ENCODE peak calls at places on chromosomes 3 and 15, in five cellular contexts. One of them, this sample, is unnamed.

GRCh38 chr3:124363451-124363850 is 366.8 kb upstream of the UMPS start:
- DNase-seq in neural progenitor cell: no peak
- DNase-seq in kidney: no peak
- DNase-seq in fibroblast of lung: peak; percentile 88
- DNase-seq in PC-3: peak; percentile 56
- DNase-seq in this sample: peak; percentile 93

GRCh38 chr3:179269152-179269707 is 18.3 kb upstream of the KCNMB3 start:
- DNase-seq in neural progenitor cell: no peak
- DNase-seq in kidney: no peak
- DNase-seq in fibroblast of lung: no peak
- DNase-seq in PC-3: no peak
- DNase-seq in this sample: no peak

GRCh38 chr15:68930268-68931022 is at the start of gene SPESP1:
- DNase-seq in neural progenitor cell: no peak
- DNase-seq in kidney: peak; percentile 90
- DNase-seq in fibroblast of lung: peak; percentile 30
- DNase-seq in PC-3: no peak
- DNase-seq in this sample: no peak

GRCh38 chr3:9195390-9195789 is 54.1 kb downstream of the SRGAP3 start:
- DNase-seq in neural progenitor cell: no peak
- DNase-seq in kidney: no peak
- DNase-seq in fibroblast of lung: no peak
- DNase-seq in PC-3: peak; percentile 27
- DNase-seq in this sample: no peak

GRCh38 chr3:69890094-69890493 is 109.4 kb upstream of the SAMMSON start:
- DNase-seq in neural progenitor cell: no peak
- DNase-seq in kidney: no peak
- DNase-seq in fibroblast of lung: peak; percentile 39
- DNase-seq in PC-3: peak; percentile 72
- DNase-seq in this sample: no peak

GRCh38 chr3:192494176-192494575 is 233.2 kb downstream of the FGF12 start:
- DNase-seq in neural progenitor cell: no peak
- DNase-seq in kidney: no peak
- DNase-seq in fibroblast of lung: no peak
- DNase-seq in PC-3: peak; percentile 27
- DNase-seq in this sample: no peak

GRCh38 chr3:45975696-45976095 is 19.9 kb downstream of the FYCO1 start:
- DNase-seq in neural progenitor cell: no peak
- DNase-seq in kidney: no peak
- DNase-seq in fibroblast of lung: no peak
- DNase-seq in PC-3: no peak
- DNase-seq in this sample: no peak

GRCh38 chr15:60301024-60301423 is 96.8 kb downstream of the ANXA2 start:
- DNase-seq in neural progenitor cell: no peak
- DNase-seq in kidney: no peak
- DNase-seq in fibroblast of lung: no peak
- DNase-seq in PC-3: no peak
- DNase-seq in this sample: no peak

GRCh38 chr15:74265046-74265639 is 29.0 kb downstream of the CCDC33 start:
- DNase-seq in neural progenitor cell: peak; percentile 96
- DNase-seq in kidney: peak; percentile 47
- DNase-seq in fibroblast of lung: peak; percentile 30
- DNase-seq in PC-3: peak; percentile 26
- DNase-seq in this sample: peak; percentile 42

GRCh38 chr15:83659011-83659811 is 5.3 kb downstream of the ADAMTSL3 start:
- DNase-seq in neural progenitor cell: no peak
- DNase-seq in kidney: no peak
- DNase-seq in fibroblast of lung: no peak
- DNase-seq in PC-3: no peak
- DNase-seq in this sample: no peak

GRCh38 chr3:8739757-8740508 is 6.3 kb downstream of the CAV3 start:
- DNase-seq in neural progenitor cell: no peak
- DNase-seq in kidney: peak; percentile 30
- DNase-seq in fibroblast of lung: peak; percentile 81
- DNase-seq in PC-3: peak; percentile 99
- DNase-seq in this sample: peak; percentile 44

GRCh38 chr15:34999906-35000305 is 11.8 kb upstream of the ZNF770 start:
- DNase-seq in neural progenitor cell: no peak
- DNase-seq in kidney: no peak
- DNase-seq in fibroblast of lung: no peak
- DNase-seq in PC-3: no peak
- DNase-seq in this sample: no peak

GRCh38 chr3:115204470-115204869 is 57.4 kb upstream of the ZBTB20 start:
- DNase-seq in neural progenitor cell: no peak
- DNase-seq in kidney: no peak
- DNase-seq in fibroblast of lung: no peak
- DNase-seq in PC-3: no peak
- DNase-seq in this sample: no peak

GRCh38 chr3:22450785-22451400 is 699.9 kb upstream of the ZNF385D start:
- DNase-seq in neural progenitor cell: no peak
- DNase-seq in kidney: no peak
- DNase-seq in fibroblast of lung: peak; percentile 50
- DNase-seq in PC-3: no peak
- DNase-seq in this sample: peak; percentile 41

GRCh38 chr15:74843891-74844299 is 939 bp upstream of the ULK3 start:
- DNase-seq in neural progenitor cell: peak; percentile 24
- DNase-seq in kidney: peak; percentile 70
- DNase-seq in fibroblast of lung: no peak
- DNase-seq in PC-3: no peak
- DNase-seq in this sample: no peak

GRCh38 chr15:40265875-40266274 is 17.0 kb downstream of the ANKRD63 start:
- DNase-seq in neural progenitor cell: no peak
- DNase-seq in kidney: peak; percentile 54
- DNase-seq in fibroblast of lung: no peak
- DNase-seq in PC-3: no peak
- DNase-seq in this sample: no peak
- H3K4me1 ChIP-seq in neural progenitor cell: peaks cover 12% of the 10 kb centered on the region
- H3K4me1 ChIP-seq in kidney: no peaks in the 10 kb centered on the region
- H3K4me1 ChIP-seq in fibroblast of lung: peaks cover 7% of the 10 kb centered on the region
- H3K4me1 ChIP-seq in PC-3: peaks cover 21% of the 10 kb centered on the region
- H3K4me1 ChIP-seq in this sample: peaks cover 23% of the 10 kb centered on the region

GRCh38 chr15:77417642-77418041 is 2.3 kb downstream of the PEAK1 start:
- DNase-seq in neural progenitor cell: no peak
- DNase-seq in kidney: no peak
- DNase-seq in fibroblast of lung: peak; percentile 34
- DNase-seq in PC-3: peak; percentile 22
- DNase-seq in this sample: no peak

GRCh38 chr15:77418341-77419049 is 1.4 kb downstream of the PEAK1 start:
- DNase-seq in neural progenitor cell: no peak
- DNase-seq in kidney: no peak
- DNase-seq in fibroblast of lung: peak; percentile 64
- DNase-seq in PC-3: peak; percentile 72
- DNase-seq in this sample: peak; percentile 53

GRCh38 chr15:77414781-77415442 is 5.0 kb downstream of the PEAK1 start:
- DNase-seq in neural progenitor cell: no peak
- DNase-seq in kidney: no peak
- DNase-seq in fibroblast of lung: no peak
- DNase-seq in PC-3: no peak
- DNase-seq in this sample: no peak

GRCh38 chr15:77415450-77416448 is 4.2 kb downstream of the PEAK1 start:
- DNase-seq in neural progenitor cell: no peak
- DNase-seq in kidney: no peak
- DNase-seq in fibroblast of lung: peak; percentile 46
- DNase-seq in PC-3: no peak
- DNase-seq in this sample: peak; percentile 78

DNA sequence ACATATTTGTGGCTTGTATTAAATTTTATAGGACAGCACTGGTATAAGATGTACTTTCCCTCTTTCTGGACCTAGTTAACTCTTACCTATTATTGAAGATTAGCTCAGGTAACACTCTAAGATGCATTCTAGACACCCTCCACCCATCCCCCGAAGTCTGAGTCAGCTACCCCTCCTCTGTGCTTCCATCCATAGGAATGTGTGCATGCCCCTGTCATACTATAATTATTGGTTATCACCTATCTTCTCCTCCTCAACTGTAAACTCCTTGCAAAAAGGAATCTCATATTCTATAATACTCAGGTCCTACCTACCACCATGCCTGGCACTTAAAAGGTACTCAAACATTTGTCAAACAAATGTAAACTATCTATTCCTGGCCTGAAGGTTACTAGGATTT is 3.0 kb downstream of the PEAK1 start:
- DNase-seq in neural progenitor cell: no peak
- DNase-seq in kidney: no peak
- DNase-seq in fibroblast of lung: no peak
- DNase-seq in PC-3: peak; percentile 58
- DNase-seq in this sample: no peak
- H3K9ac ChIP-seq in neural progenitor cell: no peak overlapping the region
- H3K9ac ChIP-seq in kidney: no peak overlapping the region
- H3K9ac ChIP-seq in fibroblast of lung: no peak overlapping the region
- H3K9ac ChIP-seq in PC-3: no peak overlapping the region
- H3K9ac ChIP-seq in this sample: no peak overlapping the region

GRCh38 chr3:43013743-43014155 is 34.6 kb downstream of the GASK1A start:
- DNase-seq in neural progenitor cell: no peak
- DNase-seq in kidney: no peak
- DNase-seq in fibroblast of lung: no peak
- DNase-seq in PC-3: no peak
- DNase-seq in this sample: no peak
- H3K4me1 ChIP-seq in neural progenitor cell: no peaks in the 10 kb centered on the region
- H3K4me1 ChIP-seq in kidney: no peaks in the 10 kb centered on the region
- H3K4me1 ChIP-seq in fibroblast of lung: no peaks in the 10 kb centered on the region
- H3K4me1 ChIP-seq in PC-3: no peaks in the 10 kb centered on the region
- H3K4me1 ChIP-seq in this sample: peaks cover 9% of the 10 kb centered on the region

DNA sequence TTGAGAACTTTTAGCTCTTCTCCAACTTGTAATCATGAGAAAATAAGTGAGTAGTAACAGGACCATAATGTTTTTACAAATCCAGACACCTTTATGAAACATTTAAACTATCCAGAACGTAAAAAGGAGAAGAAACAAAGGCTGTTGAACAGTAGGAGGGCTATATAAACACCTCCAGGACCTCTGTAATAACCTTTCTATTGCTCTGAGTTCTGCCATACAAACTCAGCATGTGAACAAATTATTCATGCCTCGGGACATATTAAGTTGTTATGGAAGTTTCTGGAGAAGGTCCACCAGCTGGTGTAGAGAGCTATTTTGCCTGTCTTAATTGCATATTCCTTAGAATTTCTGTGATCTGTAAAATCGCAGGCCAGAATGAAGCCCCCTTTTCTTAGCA is 256.3 kb downstream of the UBE2E2 start:
- DNase-seq in neural progenitor cell: no peak
- DNase-seq in kidney: no peak
- DNase-seq in fibroblast of lung: no peak
- DNase-seq in PC-3: no peak
- DNase-seq in this sample: no peak
- H3K9ac ChIP-seq in neural progenitor cell: no peak overlapping the region
- H3K9ac ChIP-seq in kidney: no peak overlapping the region
- H3K9ac ChIP-seq in fibroblast of lung: no peak overlapping the region
- H3K9ac ChIP-seq in PC-3: no peak overlapping the region
- H3K9ac ChIP-seq in this sample: no peak overlapping the region

DNA sequence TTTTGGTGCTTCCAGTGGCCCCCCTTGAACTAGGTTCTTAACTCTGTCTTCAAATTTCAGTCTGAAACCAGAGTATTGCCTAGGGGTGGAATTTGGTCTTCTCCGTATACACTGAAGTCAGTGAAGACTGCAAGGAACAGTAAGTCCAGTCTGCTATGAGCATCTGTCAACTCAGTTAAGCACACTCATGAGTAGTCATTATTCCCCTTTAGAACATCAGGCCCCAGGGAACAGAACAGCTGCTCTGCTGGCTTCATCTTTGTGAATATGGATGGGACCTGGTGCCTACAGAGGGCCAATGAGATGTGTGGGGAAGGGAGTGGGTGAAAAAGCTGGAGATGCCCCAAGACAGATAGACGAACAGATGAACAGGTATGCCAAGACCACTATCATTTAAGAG is 85.2 kb upstream of the PRR23C start:
- DNase-seq in neural progenitor cell: no peak
- DNase-seq in kidney: no peak
- DNase-seq in fibroblast of lung: no peak
- DNase-seq in PC-3: no peak
- DNase-seq in this sample: no peak
- H3K4me1 ChIP-seq in neural progenitor cell: no peaks in the 10 kb centered on the region
- H3K4me1 ChIP-seq in kidney: no peaks in the 10 kb centered on the region
- H3K4me1 ChIP-seq in fibroblast of lung: no peaks in the 10 kb centered on the region
- H3K4me1 ChIP-seq in PC-3: no peaks in the 10 kb centered on the region
- H3K4me1 ChIP-seq in this sample: no peaks in the 10 kb centered on the region

DNA sequence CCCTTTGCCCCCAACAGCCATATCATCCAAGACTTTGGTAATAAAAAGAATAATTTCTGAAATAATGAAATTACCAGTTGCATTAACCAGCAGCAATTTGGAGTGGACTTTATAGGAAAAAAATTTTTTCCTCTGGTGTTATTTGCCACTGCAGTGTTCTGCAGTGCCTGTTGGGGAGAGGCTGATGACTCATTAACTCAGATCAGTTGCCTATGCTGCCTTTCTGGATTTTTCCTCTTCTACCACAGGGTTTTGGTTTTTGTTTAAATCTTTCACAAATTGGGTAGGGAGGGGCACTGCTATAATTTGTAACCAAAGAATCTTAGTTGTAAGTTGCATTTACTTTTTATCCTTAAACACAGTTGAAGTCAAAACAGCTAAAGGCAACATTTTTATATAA is 22.7 kb downstream of the ATP6V1A start:
- DNase-seq in neural progenitor cell: no peak
- DNase-seq in kidney: no peak
- DNase-seq in fibroblast of lung: peak; percentile 69
- DNase-seq in PC-3: peak; percentile 51
- DNase-seq in this sample: peak; percentile 76
- H3K9ac ChIP-seq in neural progenitor cell: no peak overlapping the region
- H3K9ac ChIP-seq in kidney: no peak overlapping the region
- H3K9ac ChIP-seq in fibroblast of lung: no peak overlapping the region
- H3K9ac ChIP-seq in PC-3: no peak overlapping the region
- H3K9ac ChIP-seq in this sample: peak overlapping the region; percentile 46

GRCh38 chr3:53159415-53160135 is 1.4 kb upstream of the PRKCD start:
- DNase-seq in neural progenitor cell: peak; percentile 62
- DNase-seq in kidney: no peak
- DNase-seq in fibroblast of lung: no peak
- DNase-seq in PC-3: no peak
- DNase-seq in this sample: no peak

GRCh38 chr3:53156368-53156834 is 4.6 kb upstream of the PRKCD start:
- DNase-seq in neural progenitor cell: peak; percentile 41
- DNase-seq in kidney: no peak
- DNase-seq in fibroblast of lung: peak; percentile 16
- DNase-seq in PC-3: peak; percentile 65
- DNase-seq in this sample: no peak

GRCh38 chr3:53158700-53159414 is 2.2 kb upstream of the PRKCD start:
- DNase-seq in neural progenitor cell: no peak
- DNase-seq in kidney: no peak
- DNase-seq in fibroblast of lung: no peak
- DNase-seq in PC-3: no peak
- DNase-seq in this sample: no peak

GRCh38 chr3:53160335-53160659 is 712 bp upstream of the PRKCD start:
- DNase-seq in neural progenitor cell: no peak
- DNase-seq in kidney: no peak
- DNase-seq in fibroblast of lung: no peak
- DNase-seq in PC-3: no peak
- DNase-seq in this sample: no peak

DNA sequence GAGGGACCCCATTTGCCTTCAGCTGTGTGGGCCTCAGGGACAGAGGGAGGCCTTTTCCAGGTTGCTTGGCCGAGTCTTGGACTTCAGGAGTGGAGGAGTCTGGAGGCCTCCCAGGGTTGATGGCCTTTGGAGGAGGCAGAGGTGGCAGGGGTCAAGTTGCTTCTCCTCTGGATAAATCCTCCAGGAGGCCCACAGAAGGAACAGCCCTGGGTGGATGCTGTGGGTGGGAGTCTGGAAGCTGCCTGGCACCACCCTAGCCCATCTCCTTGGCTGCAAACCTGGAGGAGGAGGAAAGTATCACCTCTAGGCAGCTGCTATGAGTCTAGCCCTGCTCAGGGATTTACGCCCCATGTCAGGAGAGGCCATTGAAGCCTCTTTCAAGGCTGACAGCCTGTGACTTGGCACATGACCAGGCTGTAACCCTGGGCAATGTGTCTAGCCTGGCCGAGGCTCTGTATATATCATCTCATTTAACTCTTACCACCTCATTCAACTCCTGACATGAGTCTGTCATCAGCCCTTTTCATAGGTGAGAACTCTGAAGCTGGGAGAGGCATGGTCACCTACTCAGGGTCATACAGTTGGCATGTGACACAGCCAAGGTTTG is 2.9 kb upstream of the PRKCD start:
- DNase-seq in neural progenitor cell: no peak
- DNase-seq in kidney: no peak
- DNase-seq in fibroblast of lung: no peak
- DNase-seq in PC-3: no peak
- DNase-seq in this sample: no peak
- H3K4me1 ChIP-seq in neural progenitor cell: peaks cover 19% of the 10 kb centered on the region
- H3K4me1 ChIP-seq in kidney: peaks cover 63% of the 10 kb centered on the region
- H3K4me1 ChIP-seq in fibroblast of lung: peaks cover 11% of the 10 kb centered on the region
- H3K4me1 ChIP-seq in PC-3: peaks cover 57% of the 10 kb centered on the region
- H3K4me1 ChIP-seq in this sample: peaks cover 45% of the 10 kb centered on the region

This sample was measured in adipocyte.